ENCODE peak calls at places on chromosomes 2 and 18, in eight cellular contexts. F is amniotic stem cell; Y is NCI-H345; P is stimulated activated CD8-positive, alpha-beta memory T cell treated with anti-CD3 and anti-CD28 coated beads, Interleukin-15, amount 100 ng/mL, for 1 hour; C is HS-27A; U is NCI-H2227 treated with DMSO at 0.1 percent for 48 hours; M is T-helper 1 cell; I is stomach. X is an unnamed sample.
A peak's percentile ranks its signal among the peaks of the same experiment; 100 is the strongest.

GRCh38 chr2:176924909-176925548 is 287.6 kb upstream of the HNRNPA3 start:
- DNase-seq in U (no peak), M (no peak), C (no peak), Y (no peak), F (no peak), P (no peak), I (no peak), X (no peak)

GRCh38 chr2:145653553-145653952 is 1133.6 kb upstream of the ZEB2 start:
- DNase-seq in F (no peak), C (no peak), I (no peak), M (no peak), Y (no peak), P (no peak), U (no peak), X (no peak)

GRCh38 chr2:122539920-122540319 is 784.5 kb downstream of the TSN start:
- DNase-seq in F (no peak), C (no peak), I (no peak), Y (no peak), U (no peak), P (no peak), M (no peak), X (no peak)

GRCh38 chr2:160700415-160700814 is 206.8 kb upstream of the RBMS1 start:
- DNase-seq in C (no peak), F (no peak), Y (no peak), I (no peak), P (no peak), U (no peak), M (no peak), X (no peak)

GRCh38 chr2:144943986-144944385 is 424.1 kb upstream of the ZEB2 start:
- DNase-seq in I (no peak), U (no peak), C (peak; percentile 83), P (no peak), Y (no peak), M (no peak), F (no peak), X (no peak)

GRCh38 chr18:13934676-13935075 is 19.3 kb upstream of the MC2R start:
- DNase-seq in C (no peak), F (no peak), I (no peak), P (no peak), U (no peak), M (no peak), Y (no peak), X (no peak)

GRCh38 chr2:8491296-8492048 is 190.4 kb upstream of the ID2 start:
- DNase-seq in Y (no peak), M (no peak), U (no peak), C (no peak), I (peak; percentile 53), F (no peak), P (no peak), X (no peak)

GRCh38 chr18:80109676-80110078 is 615 bp downstream of the ADNP2 start:
- DNase-seq in U (no peak), Y (peak; percentile 51), P (peak; percentile 4), M (peak; percentile 28), F (no peak), I (peak; percentile 30), C (no peak), X (no peak)

GRCh38 chr2:45029215-45029614 is 20.0 kb upstream of the SIX2 start:
- DNase-seq in F (no peak), Y (peak; percentile 15), P (no peak), M (no peak), U (no peak), C (no peak), I (no peak), X (no peak)

GRCh38 chr2:16006537-16007166 is 66.3 kb downstream of the MYCN start:
- DNase-seq in M (no peak), U (no peak), Y (no peak), C (no peak), P (no peak), I (no peak), F (no peak), X (no peak)

GRCh38 chr2:173881466-173881865 is 83.7 kb downstream of the SP3 start:
- DNase-seq in U (peak; percentile 32), P (no peak), M (no peak), F (no peak), I (no peak), C (no peak), Y (peak; percentile 82), X (no peak)

GRCh38 chr2:213238753-213239591 is 45.3 kb upstream of the SPAG16 start:
- DNase-seq in C (peak; percentile 83), U (no peak), F (peak; percentile 61), Y (no peak), M (no peak), I (no peak), P (no peak), X (no peak)

GRCh38 chr2:126049461-126049860 is 606.5 kb upstream of the GYPC start:
- DNase-seq in F (no peak), U (no peak), M (no peak), C (no peak), P (no peak), I (no peak), Y (no peak), X (no peak)

GRCh38 chr2:128374001-128374710 is 55.5 kb upstream of the HS6ST1 start:
- DNase-seq in C (peak; percentile 96), I (peak; percentile 25), P (no peak), M (no peak), F (peak; percentile 75), U (no peak), Y (no peak), X (no peak)

GRCh38 chr2:74181739-74182138 is 3.1 kb upstream of the MOB1A start:
- DNase-seq in P (no peak), M (no peak), Y (no peak), C (no peak), F (no peak), U (peak; percentile 64), I (no peak), X (no peak)

GRCh38 chr2:52810460-52810859 is 957.1 kb upstream of the CHAC2 start:
- DNase-seq in Y (no peak), I (no peak), U (no peak), M (no peak), C (peak; percentile 7), P (no peak), F (no peak), X (no peak)

GRCh38 chr2:187580462-187581124 is 26.4 kb upstream of the TFPI start:
- DNase-seq in U (peak; percentile 7), I (no peak), C (no peak), M (no peak), Y (peak; percentile 47), F (peak; percentile 58), P (no peak), X (no peak)

GRCh38 chr18:7482342-7482741 is 84.8 kb upstream of the PTPRM start:
- DNase-seq in Y (no peak), F (no peak), I (no peak), U (no peak), M (no peak), C (no peak), P (no peak), X (no peak)

GRCh38 chr2:74632209-74632938 is 15.8 kb downstream of the M1AP start:
- DNase-seq in P (no peak), U (no peak), M (no peak), I (no peak), F (no peak), Y (no peak), C (no peak), X (no peak)

GRCh38 chr2:60411295-60411694 is 142.2 kb downstream of the BCL11A start:
- DNase-seq in I (no peak), U (no peak), Y (no peak), P (no peak), M (no peak), C (no peak), F (no peak), X (no peak)